ENCODE peak calls at places on chromosomes 7 and 10, in four cellular contexts. S, P, M and Y are unnamed samples.

GRCh38 chr10:63166742-63167258 is 33.7 kb downstream of the NRBF2 start:
- DNase-seq in S (peak), P (peak), M (no peak), Y (no peak)

GRCh38 chr7:116161733-116162132 is 48.6 kb upstream of the TES start:
- DNase-seq in M (no peak), S (peak), P (no peak), Y (peak)

GRCh38 chr7:6725003-6725402 is 18.3 kb upstream of the ZNF12 start:
- DNase-seq in P (no peak), M (peak), S (no peak), Y (no peak)

GRCh38 chr7:28695300-28696261 is 262.5 kb downstream of the TRIL start:
- DNase-seq in M (no peak), S (no peak), P (no peak), Y (peak)

GRCh38 chr7:12493407-12493806 is 77.1 kb upstream of the SCIN start:
- DNase-seq in S (no peak), P (no peak), M (no peak), Y (peak)

GRCh38 chr10:124288928-124289921 is 129.5 kb downstream of the OAT start:
- DNase-seq in P (no peak), S (no peak), M (peak), Y (peak)

GRCh38 chr10:73788864-73789658 is 3.7 kb downstream of the ZSWIM8 start:
- DNase-seq in M (peak), S (no peak), P (no peak), Y (no peak)

GRCh38 chr7:42593860-42594259 is 318.0 kb downstream of the C7orf25 start:
- DNase-seq in M (no peak), P (no peak), S (no peak), Y (no peak)

GRCh38 chr10:113021268-113022028 is 71.4 kb downstream of the TCF7L2 start:
- DNase-seq in M (peak), P (no peak), S (no peak), Y (no peak)

GRCh38 chr10:62352356-62352963 is 21.7 kb upstream of the ZNF365 start:
- DNase-seq in M (no peak), S (no peak), P (no peak), Y (no peak)

GRCh38 chr10:58457761-58458616 is 54.7 kb upstream of the BICC1 start:
- DNase-seq in M (peak), S (no peak), P (no peak), Y (no peak)

GRCh38 chr7:7693881-7694280 is 24.5 kb downstream of the RPA3 start:
- DNase-seq in M (no peak), P (no peak), S (no peak), Y (no peak)

GRCh38 chr10:42943025-42943818 is 133.6 kb upstream of the RET start:
- DNase-seq in S (no peak), P (no peak), M (no peak), Y (no peak)

GRCh38 chr10:28984431-28984830 is 304.4 kb upstream of the LYZL1 start:
- DNase-seq in S (no peak), M (peak), P (no peak), Y (peak)

GRCh38 chr10:21355591-21356011 is 169.9 kb downstream of the SKIDA1 start:
- DNase-seq in M (no peak), S (no peak), P (no peak), Y (no peak)

GRCh38 chr10:68516766-68517165 is 10.6 kb downstream of the SLC25A16 start:
- DNase-seq in S (no peak), P (no peak), M (no peak), Y (no peak)

GRCh38 chr7:70775570-70776156 is 356.3 kb upstream of the GALNT17 start:
- DNase-seq in M (no peak), P (no peak), S (peak), Y (peak)

GRCh38 chr7:66736892-66737291 is 3.6 kb upstream of the RABGEF1 start:
- DNase-seq in P (no peak), S (no peak), M (no peak), Y (no peak)

GRCh38 chr7:44379366-44380178 is 54.2 kb upstream of the CAMK2B start:
- DNase-seq in S (no peak), M (no peak), P (no peak), Y (peak)

GRCh38 chr7:130734525-130735272 is 692 bp upstream of the KLF14 start:
- DNase-seq in M (no peak), S (no peak), P (no peak), Y (no peak)

GRCh38 chr7:83863906-83864305 is 215.0 kb upstream of the SEMA3E start:
- DNase-seq in P (no peak), S (no peak), M (no peak), Y (no peak)

GRCh38 chr7:98788921-98789320 is 80.9 kb downstream of the TMEM130 start:
- DNase-seq in M (peak), P (no peak), S (no peak), Y (no peak)

GRCh38 chr10:125038637-125039036 is 96.7 kb downstream of the ZRANB1 start:
- DNase-seq in S (no peak), P (no peak), M (no peak), Y (peak)

GRCh38 chr7:148447221-148447845 is 143.2 kb upstream of the C7orf33 start:
- DNase-seq in P (no peak), M (no peak), S (no peak), Y (no peak)

GRCh38 chr7:66952343-66953043 is 31.5 kb downstream of the TMEM248 start:
- DNase-seq in M (no peak), P (no peak), S (peak), Y (peak)

GRCh38 chr7:1761097-1761496 is 91.0 kb downstream of the ELFN1 start:
- DNase-seq in M (no peak), S (no peak), P (no peak), Y (no peak)

GRCh38 chr10:12403119-12403518 is 53.8 kb downstream of the CAMK1D start:
- DNase-seq in S (no peak), M (no peak), P (no peak), Y (no peak)

GRCh38 chr10:61592581-61592980 is 70.1 kb upstream of the CABCOCO1 start:
- DNase-seq in M (no peak), P (no peak), S (no peak), Y (peak)

GRCh38 chr7:111815354-111815753 is 253.1 kb upstream of the IMMP2L start:
- DNase-seq in M (no peak), P (no peak), S (no peak), Y (no peak)

GRCh38 chr7:55020481-55020871 is 1.7 kb downstream of the EGFR start:
- DNase-seq in S (no peak), M (no peak), P (no peak), Y (no peak)

GRCh38 chr7:55021951-55022617 is 3.3 kb downstream of the EGFR start:
- DNase-seq in S (no peak), M (no peak), P (no peak), Y (no peak)

GRCh38 chr7:55021053-55021452 is 2.2 kb downstream of the EGFR start:
- DNase-seq in S (no peak), M (no peak), P (no peak), Y (no peak)

GRCh38 chr7:55024776-55025175 is 6.0 kb downstream of the EGFR start:
- DNase-seq in M (no peak), S (no peak), P (no peak), Y (no peak)

GRCh38 chr7:55022618-55022985 is 3.8 kb downstream of the EGFR start:
- DNase-seq in S (no peak), P (no peak), M (no peak), Y (no peak)
- H3K4me3 ChIP-seq in S (no peak), P (no peak), M (no peak), Y (no peak)

DNA sequence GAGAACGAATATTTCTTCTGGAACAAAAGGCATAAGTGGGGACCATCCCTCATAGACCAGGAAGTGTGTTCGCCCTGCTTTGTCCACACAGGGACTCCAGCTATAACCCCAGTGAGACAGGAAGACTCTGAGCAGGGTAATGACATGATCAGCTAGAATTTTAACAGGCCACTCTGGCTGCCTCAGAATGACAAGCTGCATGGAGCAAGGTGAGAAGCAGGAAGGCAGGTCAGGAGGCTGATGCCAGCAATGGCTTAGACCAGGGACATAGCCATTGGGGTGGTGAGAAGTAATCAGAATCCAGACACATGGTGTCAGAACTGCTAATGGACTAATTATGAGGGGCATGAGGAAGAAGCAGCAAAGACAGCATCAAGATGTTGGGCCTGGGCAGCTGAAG is 264.6 kb downstream of the GRID1 start:
- DNase-seq in M (no peak), S (no peak), P (no peak), Y (no peak)
- H3K4me3 ChIP-seq in M (no peak), S (no peak), P (no peak), Y (no peak)

DNA sequence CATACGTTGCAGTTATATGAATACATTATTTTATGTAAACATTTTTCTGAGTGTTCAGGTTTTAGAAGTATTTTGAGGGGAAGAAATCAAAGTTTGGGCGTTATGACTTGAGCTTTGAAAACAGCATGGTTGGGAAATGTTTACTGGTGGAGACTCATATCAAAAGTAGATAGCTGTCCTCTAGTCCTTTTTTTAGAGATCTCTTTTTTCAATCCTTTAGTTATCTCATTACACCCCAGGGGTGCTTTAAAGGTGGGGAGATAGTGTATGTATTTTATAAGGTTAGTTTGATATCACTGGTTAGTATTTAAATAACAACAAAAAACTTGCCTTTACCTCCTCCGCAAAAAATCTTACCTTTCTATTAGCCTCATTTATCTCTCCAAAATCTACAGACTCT is 2.3 kb downstream of the DMTF1 start:
- DNase-seq in P (no peak), S (no peak), M (no peak), Y (no peak)
- H3K4me3 ChIP-seq in P (peak), S (peak), M (peak), Y (peak)

GRCh38 chr10:3785849-3786290 is 861 bp upstream of the KLF6 start:
- DNase-seq in S (no peak), P (peak), M (no peak), Y (peak)

GRCh38 chr10:3787816-3788215 is 2.8 kb upstream of the KLF6 start:
- DNase-seq in M (no peak), S (no peak), P (no peak), Y (peak)

GRCh38 chr10:3785251-3785848 is 341 bp upstream of the KLF6 start:
- DNase-seq in S (peak), M (peak), P (peak), Y (peak)

GRCh38 chr10:3787001-3787400 is 2.0 kb upstream of the KLF6 start:
- DNase-seq in S (no peak), M (no peak), P (no peak), Y (peak)

GRCh38 chr10:3786295-3786981 is 1.4 kb upstream of the KLF6 start:
- DNase-seq in P (peak), S (no peak), M (no peak), Y (peak)
- H3K4me3 ChIP-seq in P (peak), S (peak), M (peak), Y (peak)

GRCh38 chr10:17348111-17349008 is 106.0 kb downstream of the ST8SIA6 start:
- DNase-seq in P (no peak), S (no peak), M (peak), Y (no peak)

GRCh38 chr10:17351506-17351905 is 102.9 kb downstream of the ST8SIA6 start:
- DNase-seq in P (no peak), S (no peak), M (no peak), Y (no peak)

GRCh38 chr10:17349717-17350116 is 104.7 kb downstream of the ST8SIA6 start:
- DNase-seq in P (no peak), M (no peak), S (no peak), Y (no peak)

GRCh38 chr10:17352583-17352982 is 101.8 kb downstream of the ST8SIA6 start:
- DNase-seq in S (no peak), M (no peak), P (no peak), Y (no peak)

GRCh38 chr10:17349009-17349349 is 105.4 kb downstream of the ST8SIA6 start:
- DNase-seq in S (no peak), P (no peak), M (no peak), Y (no peak)
- H3K4me3 ChIP-seq in S (no peak), P (no peak), M (peak), Y (no peak)

GRCh38 chr7:149879801-149880738 is 6.3 kb downstream of the ATP6V0E2 start:
- DNase-seq in P (no peak), M (no peak), S (no peak), Y (peak)
- H3K4me3 ChIP-seq in P (no peak), M (no peak), S (no peak), Y (no peak)

GRCh38 chr7:142657376-142657775 is 91.9 kb upstream of the PRSS1 start:
- DNase-seq in S (no peak), P (no peak), M (no peak), Y (no peak)

DNA sequence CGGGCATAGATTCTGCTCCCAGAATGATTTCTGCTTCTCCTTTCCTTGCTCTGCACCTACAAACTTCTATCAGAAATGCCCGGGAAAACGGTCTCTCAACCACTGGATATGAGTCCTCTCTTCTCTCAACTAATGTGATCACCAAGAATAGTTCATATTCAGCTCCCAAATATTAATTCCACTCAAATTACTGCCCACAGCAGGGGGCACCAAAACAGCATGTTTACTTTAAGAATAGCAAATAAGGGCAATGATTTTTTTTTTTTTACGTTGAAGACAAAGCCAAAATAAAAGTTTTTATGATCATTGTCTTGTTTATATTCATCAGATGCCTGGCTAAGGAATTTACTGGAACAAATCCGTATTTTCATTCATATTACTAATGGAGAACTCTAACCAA is 94.9 kb upstream of the PRSS1 start:
- DNase-seq in S (no peak), M (no peak), P (no peak), Y (no peak)
- H3K4me3 ChIP-seq in S (no peak), M (no peak), P (no peak), Y (no peak)

DNA sequence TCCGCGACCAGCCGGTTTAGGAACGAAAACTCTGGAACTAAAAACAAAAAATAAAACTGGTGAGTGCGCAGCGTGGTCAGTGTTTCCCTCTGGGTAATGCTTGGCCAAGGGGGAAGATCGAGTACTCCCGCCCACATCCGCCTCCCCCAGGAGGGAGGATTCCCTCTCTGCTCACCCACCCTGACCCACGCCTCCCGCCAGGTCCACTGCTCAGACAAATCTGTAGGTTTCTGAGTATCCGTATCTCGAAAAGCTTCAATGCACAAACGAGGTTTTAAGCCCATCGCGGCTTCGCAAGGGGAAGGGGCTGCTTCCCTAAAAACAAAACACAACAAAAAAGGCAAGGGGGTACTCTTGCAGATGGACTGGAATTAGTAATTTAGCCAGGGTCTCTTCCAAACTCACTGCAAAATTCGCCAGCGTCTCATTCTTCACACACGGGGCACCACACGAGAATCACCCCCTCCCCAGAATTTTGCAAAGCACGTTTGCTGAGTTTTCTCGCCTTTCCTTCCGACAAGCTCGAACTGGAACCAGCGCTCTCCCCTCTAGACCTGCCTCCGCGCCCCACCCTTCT is 75.2 kb downstream of the INSIG1 start:
- DNase-seq in P (no peak), M (no peak), S (no peak), Y (peak)
- H3K4me3 ChIP-seq in P (no peak), M (no peak), S (no peak), Y (no peak)

DNA sequence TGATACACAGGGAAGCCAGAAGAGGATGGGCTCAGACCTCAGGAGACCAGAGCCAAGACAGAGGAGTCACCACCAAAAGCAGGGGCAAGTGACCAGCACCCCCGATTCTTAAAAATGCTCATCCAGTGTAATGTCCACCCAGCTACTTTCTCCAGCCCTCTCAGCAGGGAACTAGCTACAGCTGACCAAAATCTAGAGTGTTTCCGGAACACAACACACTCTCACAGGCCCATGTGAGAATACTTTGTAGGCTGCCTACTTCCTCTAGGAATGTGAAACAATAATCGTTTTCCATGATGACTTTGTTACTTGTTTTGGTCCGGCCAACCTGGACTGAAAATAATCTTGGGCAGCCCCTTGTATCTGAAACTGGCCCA is 14.5 kb downstream of the PSAP start:
- DNase-seq in M (no peak), P (no peak), S (no peak), Y (no peak)
- H3K4me3 ChIP-seq in M (no peak), P (no peak), S (no peak), Y (no peak)